ENCODE peak calls at places on chromosomes 2 and 18, in four cellular contexts. G, J, U and O are unnamed samples.

GRCh38 chr2:134712334-134712733 is 6.5 kb downstream of the TMEM163 start:
- DNase-seq in G (no peak), J (no peak), U (no peak), O (no peak)

GRCh38 chr18:31281437-31281836 is 36.5 kb upstream of the DSG1 start:
- DNase-seq in G (no peak), J (no peak), U (no peak), O (no peak)

GRCh38 chr18:10122116-10122515 is 208.3 kb downstream of the VAPA start:
- DNase-seq in G (no peak), J (no peak), U (peak; percentile 43), O (no peak)

GRCh38 chr2:141271346-141271745 is 859.5 kb downstream of the LRP1B start:
- DNase-seq in G (no peak), J (no peak), U (no peak), O (no peak)

GRCh38 chr18:3593381-3593903 is 143.5 kb downstream of the TGIF1 start:
- DNase-seq in G (no peak), J (no peak), U (no peak), O (peak; percentile 52)

GRCh38 chr2:20615466-20616241 is 35.2 kb downstream of the HS1BP3 start:
- DNase-seq in G (peak; percentile 21), J (peak; percentile 54), U (no peak), O (no peak)

GRCh38 chr2:127398239-127398590 is 10.4 kb upstream of the MAP3K2 start:
- DNase-seq in G (peak; percentile 51), J (no peak), U (peak; percentile 98), O (peak; percentile 98)

GRCh38 chr2:234075947-234076346 is 25.4 kb downstream of the SPP2 start:
- DNase-seq in G (no peak), J (no peak), U (no peak), O (no peak)

GRCh38 chr2:39994151-39994550 is 215.1 kb upstream of the THUMPD2 start:
- DNase-seq in G (no peak), J (no peak), U (no peak), O (no peak)

GRCh38 chr2:101150306-101151140 is 659 bp downstream of the TBC1D8 start:
- DNase-seq in G (peak; percentile 17), J (peak; percentile 60), U (peak; percentile 58), O (peak; percentile 10)

GRCh38 chr2:165870346-165870745 is 76.3 kb upstream of the GALNT3 start:
- DNase-seq in G (no peak), J (no peak), U (no peak), O (no peak)

GRCh38 chr18:58539659-58540380 is 89.1 kb downstream of the ALPK2 start:
- DNase-seq in G (no peak), J (no peak), U (no peak), O (no peak)

GRCh38 chr2:100865819-100866462 is 46.0 kb downstream of the NPAS2 start:
- DNase-seq in G (no peak), J (peak; percentile 18), U (no peak), O (no peak)

GRCh38 chr2:239370403-239370802 is 30.4 kb downstream of the HDAC4 start:
- DNase-seq in G (no peak), J (no peak), U (peak; percentile 6), O (no peak)

GRCh38 chr2:105070010-105070865 is 32.4 kb downstream of the MRPS9 start:
- DNase-seq in G (no peak), J (no peak), U (no peak), O (no peak)

GRCh38 chr18:78830161-78830560 is 149.5 kb upstream of the SALL3 start:
- DNase-seq in G (no peak), J (no peak), U (no peak), O (no peak)

GRCh38 chr2:20065885-20066602 is 14.6 kb upstream of the LAPTM4A start:
- DNase-seq in G (no peak), J (peak; percentile 51), U (peak; percentile 73), O (peak; percentile 92)

GRCh38 chr2:31467426-31467825 is 52.9 kb upstream of the XDH start:
- DNase-seq in G (no peak), J (no peak), U (no peak), O (no peak)

GRCh38 chr2:64052468-64053241 is 33.4 kb upstream of the VPS54 start:
- DNase-seq in G (no peak), J (no peak), U (no peak), O (no peak)

GRCh38 chr2:47038656-47039501 is 116.2 kb downstream of the STPG4 start:
- DNase-seq in G (no peak), J (no peak), U (peak; percentile 45), O (no peak)

GRCh38 chr2:49026706-49027105 is 127.6 kb downstream of the FSHR start:
- DNase-seq in G (no peak), J (no peak), U (no peak), O (no peak)

GRCh38 chr2:223868005-223868404 is 30.6 kb upstream of the AP1S3 start:
- DNase-seq in G (no peak), J (no peak), U (no peak), O (no peak)

GRCh38 chr18:70450658-70451253 is 161.9 kb downstream of the SOCS6 start:
- DNase-seq in G (no peak), J (no peak), U (no peak), O (no peak)
- TF ChIP-seq CTCF in G (no peak), J (peak; percentile 38), U (peak; percentile 15), O (peak; percentile 36)

GRCh38 chr2:96806468-96807126 is 9.5 kb upstream of the CNNM3 start:
- DNase-seq in G (no peak), J (no peak), U (no peak), O (no peak)
- TF ChIP-seq POLR2A in G (no peak), J (no peak), U (no peak), O (no peak)

DNA sequence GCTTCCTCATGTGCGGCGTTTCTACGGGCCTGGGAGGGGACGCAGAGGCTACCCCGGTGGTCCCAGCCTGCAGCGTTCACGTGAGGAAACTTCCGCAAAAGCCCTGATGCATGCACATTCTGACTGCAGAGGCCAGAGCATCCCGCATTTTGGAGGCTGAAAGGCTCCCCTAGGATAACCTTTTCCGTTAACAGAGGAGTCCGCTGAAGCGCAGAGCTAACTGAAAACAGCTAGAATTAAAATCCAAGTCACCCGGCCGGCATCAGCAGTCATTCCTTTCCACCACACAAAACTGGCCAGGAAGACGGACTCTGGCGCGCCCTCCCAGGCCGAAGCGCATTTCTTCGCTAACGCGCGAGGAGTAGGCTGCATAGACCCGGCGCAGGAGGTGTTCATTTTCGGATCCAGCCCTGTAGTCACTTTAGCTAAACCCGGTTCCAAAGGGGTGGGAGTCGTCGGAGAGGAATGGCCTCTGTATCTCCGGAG is 747 bp upstream of the TUBB6 start:
- DNase-seq in G (peak; percentile 36), J (no peak), U (peak; percentile 34), O (no peak)
- TF ChIP-seq CTCF in G (no peak), J (no peak), U (no peak), O (no peak)

GRCh38 chr2:11746376-11746806 is at the start of gene LPIN1:
- DNase-seq in G (peak; percentile 87), J (peak; percentile 91), U (peak; percentile 92), O (peak; percentile 92)
- TF ChIP-seq POLR2A in G (peak; percentile 66), J (peak; percentile 91), U (peak; percentile 43), O (peak; percentile 83)

DNA sequence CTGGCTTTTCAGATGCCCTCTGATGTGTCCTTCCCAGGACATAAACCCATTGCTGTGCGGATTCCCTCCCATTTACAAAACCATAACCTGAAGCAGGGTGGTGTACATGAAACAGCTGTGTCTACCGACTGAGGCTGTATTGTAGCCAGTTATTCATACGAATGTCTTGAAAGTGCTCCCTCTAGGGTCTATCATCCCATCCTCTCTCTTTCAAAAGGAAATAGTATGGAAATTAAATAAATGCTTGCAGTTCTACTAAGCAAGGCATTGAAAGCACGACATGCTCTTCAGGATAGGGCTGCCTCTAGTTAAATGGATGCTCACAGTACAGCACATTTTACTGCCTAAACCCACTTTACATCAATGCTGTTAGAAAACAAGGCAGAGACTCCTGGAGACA is 112.2 kb upstream of the PXDN start:
- DNase-seq in G (no peak), J (no peak), U (no peak), O (no peak)
- TF ChIP-seq CTCF in G (no peak), J (no peak), U (no peak), O (no peak)